ENCODE peak calls at places on chromosome 16, in seven cellular contexts. W is naive thymus-derived CD4-positive, alpha-beta T cell; V is SJCRH30; M is transverse colon; G is tibial nerve; H is psoas muscle; K is CD4-positive, alpha-beta T cell. I is an unnamed sample.

GRCh38 chr16:21643787-21644186 is 8.6 kb downstream of the IGSF6 start:
- DNase-seq in W (no peak), V (no peak), M (no peak), G (no peak), H (no peak), K (no peak), I (no peak)

GRCh38 chr16:84281077-84281476 is 13.6 kb upstream of the WFDC1 start:
- DNase-seq in W (no peak), V (no peak), M (no peak), G (no peak), H (no peak), K (no peak), I (no peak)

GRCh38 chr16:84367750-84368320 is 503 bp upstream of the ATP2C2 start:
- DNase-seq in W (no peak), V (no peak), M (peak), G (no peak), H (no peak), K (no peak), I (no peak)

GRCh38 chr16:50263060-50263909 is 3.1 kb upstream of the ADCY7 start:
- DNase-seq in W (no peak), V (no peak), M (peak), G (no peak), H (peak), K (no peak), I (no peak)

GRCh38 chr16:30112197-30113030 is 923 bp downstream of the GDPD3 start:
- DNase-seq in W (peak), V (peak), M (peak), G (no peak), H (peak), K (peak), I (peak)

GRCh38 chr16:17365591-17366298 is 105.0 kb downstream of the XYLT1 start:
- DNase-seq in W (no peak), V (no peak), M (no peak), G (no peak), H (no peak), K (no peak), I (no peak)

GRCh38 chr16:83835972-83836566 is 28.3 kb downstream of the HSBP1 start:
- DNase-seq in W (no peak), V (no peak), M (no peak), G (no peak), H (no peak), K (no peak), I (no peak)

GRCh38 chr16:58510097-58510775 is 5.1 kb upstream of the SETD6 start:
- DNase-seq in W (no peak), V (no peak), M (no peak), G (no peak), H (peak), K (no peak), I (no peak)

GRCh38 chr16:50812046-50812445 is 70.2 kb downstream of the CYLD start:
- DNase-seq in W (no peak), V (no peak), M (no peak), G (no peak), H (no peak), K (no peak), I (no peak)

GRCh38 chr16:86685071-86685470 is 106.7 kb downstream of the FOXL1 start:
- DNase-seq in W (no peak), V (no peak), M (no peak), G (no peak), H (no peak), K (no peak), I (no peak)

GRCh38 chr16:65546353-65546791 is 424.5 kb upstream of the CDH11 start:
- DNase-seq in W (no peak), V (peak), M (no peak), G (no peak), H (no peak), K (no peak), I (no peak)

GRCh38 chr16:75097941-75098897 is 18.4 kb downstream of the LDHD start:
- DNase-seq in W (peak), V (peak), M (no peak), G (no peak), H (peak), K (peak), I (peak)

GRCh38 chr16:88355389-88356123 is 27.2 kb upstream of the ZNF469 start:
- DNase-seq in W (no peak), V (no peak), M (no peak), G (no peak), H (no peak), K (no peak), I (no peak)

GRCh38 chr16:19804538-19805323 is 79.9 kb downstream of the GPRC5B start:
- DNase-seq in W (peak), V (peak), M (peak), G (no peak), H (peak), K (no peak), I (peak)

GRCh38 chr16:50460538-50461399 is 87.4 kb upstream of the NKD1 start:
- DNase-seq in W (no peak), V (no peak), M (no peak), G (no peak), H (no peak), K (no peak), I (no peak)

GRCh38 chr16:88449267-88449561 is 3.9 kb upstream of the ZFPM1 start:
- DNase-seq in W (no peak), V (no peak), M (peak), G (no peak), H (no peak), K (no peak), I (no peak)

GRCh38 chr16:14562691-14563491 is 67.2 kb downstream of the PARN start:
- DNase-seq in W (no peak), V (peak), M (peak), G (no peak), H (peak), K (no peak), I (no peak)

GRCh38 chr16:87119748-87120147 is 197.4 kb downstream of the C16orf95 start:
- DNase-seq in W (no peak), V (no peak), M (no peak), G (no peak), H (no peak), K (no peak), I (no peak)

GRCh38 chr16:83513006-83513755 is 294.6 kb upstream of the HSBP1 start:
- DNase-seq in W (no peak), V (peak), M (no peak), G (no peak), H (no peak), K (no peak), I (no peak)

GRCh38 chr16:53599548-53599947 is 96.5 kb upstream of the AKTIP start:
- DNase-seq in W (no peak), V (no peak), M (no peak), G (no peak), H (no peak), K (no peak), I (no peak)
- H3K27ac ChIP-seq in W (no peak), V (no peak), M (no peak), G (no peak), H (no peak), K (no peak), I (no peak)

GRCh38 chr16:67948015-67948414 is 4.1 kb upstream of the LCAT start:
- DNase-seq in W (no peak), V (no peak), M (no peak), G (no peak), H (no peak), K (no peak), I (no peak)

GRCh38 chr16:67946966-67947558 is 3.1 kb upstream of the LCAT start:
- DNase-seq in W (no peak), V (no peak), M (no peak), G (no peak), H (no peak), K (no peak), I (no peak)

GRCh38 chr16:67950335-67950843 is 6.5 kb upstream of the LCAT start:
- DNase-seq in W (no peak), V (no peak), M (no peak), G (no peak), H (no peak), K (no peak), I (no peak)

GRCh38 chr16:67951485-67951884 is 7.6 kb upstream of the LCAT start:
- DNase-seq in W (no peak), V (no peak), M (no peak), G (no peak), H (no peak), K (no peak), I (no peak)

DNA sequence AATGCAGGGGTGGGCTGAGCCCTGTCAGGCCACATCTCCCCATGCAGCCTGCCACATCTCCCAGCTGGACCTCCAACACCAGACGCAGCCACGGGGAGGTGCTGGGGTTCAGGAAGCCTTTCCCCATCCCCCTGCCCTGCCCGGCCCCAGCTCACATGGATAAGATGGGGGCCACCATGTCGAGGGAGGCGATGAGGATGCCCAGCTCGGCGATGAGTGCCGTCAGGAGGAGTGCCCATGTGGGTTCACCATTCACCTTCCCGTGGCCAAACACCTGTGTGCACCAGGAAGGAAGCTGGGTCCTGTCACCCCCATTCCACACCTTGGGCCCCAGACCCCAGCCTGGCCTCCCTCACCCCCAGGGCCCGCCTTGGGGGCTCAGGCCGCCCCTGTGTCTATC is 5.7 kb upstream of the LCAT start:
- DNase-seq in W (no peak), V (no peak), M (no peak), G (no peak), H (no peak), K (no peak), I (no peak)
- H3K27ac ChIP-seq in W (no peak), V (no peak), M (no peak), G (peak), H (no peak), K (no peak), I (no peak)

DNA sequence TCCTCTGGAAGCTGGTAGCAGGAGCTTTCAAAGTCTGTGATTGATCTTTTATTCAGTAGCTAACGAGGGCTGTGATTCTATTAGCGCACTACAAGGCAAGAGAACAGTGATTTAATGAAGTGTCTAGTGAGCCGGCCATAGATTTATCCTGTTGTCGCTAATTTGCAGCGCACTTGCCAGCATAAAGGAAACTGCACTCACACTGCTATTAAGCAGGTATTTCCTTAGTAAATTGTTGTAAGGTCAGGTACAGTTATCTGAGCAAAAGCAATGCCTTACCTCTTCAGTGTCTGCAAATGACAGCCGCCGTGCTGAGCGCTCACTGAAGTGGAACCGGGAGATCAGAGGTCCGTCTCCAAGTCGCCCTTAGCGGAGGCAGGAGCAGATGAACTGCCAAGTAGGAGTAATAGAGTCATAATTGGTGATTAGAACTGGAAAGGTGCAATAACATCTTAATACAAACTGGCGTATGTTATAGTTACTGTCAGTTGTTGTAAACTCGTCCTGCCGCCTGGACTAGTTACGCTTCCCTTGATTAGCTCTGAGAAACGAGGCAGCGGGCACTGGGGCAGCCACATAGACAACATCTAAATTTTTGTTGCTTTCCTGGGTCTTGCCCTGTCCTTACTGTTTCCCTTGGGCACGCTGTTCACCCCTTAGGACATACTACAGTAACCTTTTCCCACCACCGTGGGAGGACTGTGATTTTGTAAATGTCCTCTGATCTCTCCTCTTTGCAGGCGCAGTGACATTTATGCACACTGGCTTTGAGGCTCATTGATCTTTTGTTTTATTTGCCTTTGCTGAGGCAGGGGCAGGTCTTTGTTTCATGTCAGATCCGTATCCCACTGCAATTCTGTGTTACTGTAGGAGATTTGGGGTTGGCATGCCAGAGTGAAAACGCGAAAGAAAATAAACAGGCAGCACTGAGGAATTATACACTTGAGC is 363.1 kb downstream of the WWOX start:
- DNase-seq in W (no peak), V (no peak), M (peak), G (no peak), H (no peak), K (no peak), I (no peak)
- H3K27ac ChIP-seq in W (no peak), V (no peak), M (peak), G (no peak), H (no peak), K (no peak), I (no peak)

GRCh38 chr16:72295914-72296313 is 124.0 kb upstream of the PMFBP1 start:
- DNase-seq in W (no peak), V (no peak), M (no peak), G (no peak), H (no peak), K (no peak), I (no peak)
- H3K27ac ChIP-seq in W (no peak), V (no peak), M (no peak), G (no peak), H (no peak), K (no peak), I (no peak)

GRCh38 chr16:69771651-69771967 is 9.5 kb downstream of the WWP2 start:
- DNase-seq in W (no peak), V (no peak), M (no peak), G (no peak), H (no peak), K (no peak), I (no peak)
- H3K27ac ChIP-seq in W (no peak), V (no peak), M (no peak), G (no peak), H (no peak), K (no peak), I (no peak)

GRCh38 chr16:4376126-4376819 is 4.6 kb downstream of the VASN start:
- DNase-seq in W (no peak), V (no peak), M (peak), G (peak), H (peak), K (no peak), I (no peak)
- H3K27ac ChIP-seq in W (no peak), V (no peak), M (peak), G (peak), H (peak), K (no peak), I (no peak)

GRCh38 chr16:4660454-4661007 is 32.8 kb upstream of the NUDT16L1 start:
- DNase-seq in W (peak), V (peak), M (peak), G (no peak), H (no peak), K (peak), I (peak)

GRCh38 chr16:4659363-4660353 is 33.7 kb upstream of the NUDT16L1 start:
- DNase-seq in W (no peak), V (no peak), M (no peak), G (no peak), H (no peak), K (no peak), I (no peak)

GRCh38 chr16:4664538-4665418 is 28.6 kb upstream of the NUDT16L1 start:
- DNase-seq in W (peak), V (no peak), M (peak), G (no peak), H (peak), K (peak), I (peak)

GRCh38 chr16:4663756-4664465 is 29.5 kb upstream of the NUDT16L1 start:
- DNase-seq in W (no peak), V (no peak), M (peak), G (no peak), H (peak), K (no peak), I (no peak)

GRCh38 chr16:4661661-4662060 is 31.7 kb upstream of the NUDT16L1 start:
- DNase-seq in W (no peak), V (no peak), M (no peak), G (no peak), H (no peak), K (no peak), I (no peak)
- H3K27ac ChIP-seq in W (peak), V (no peak), M (no peak), G (no peak), H (no peak), K (no peak), I (peak)